ENCODE peak calls at places on chromosomes 4 and X, in six cellular contexts. L is GM03348, D is A549, X is mucosa of descending colon, A is putamen, V is activated T-cell treated with anti-CD3 and anti-CD28 coated beads for 1 hour. B is an unnamed sample.

GRCh38 chrX:118579417-118579816 is 83.8 kb downstream of the DOCK11 start:
- DNase-seq in L (no peak), D (no peak), X (no peak), A (no peak), V (no peak), B (no peak)

GRCh38 chr4:108166441-108167315 is 2.1 kb downstream of the LEF1 start:
- DNase-seq in L (no peak), D (no peak), X (peak), A (no peak), V (no peak), B (peak)

GRCh38 chr4:85707591-85707990 is 232.6 kb downstream of the ARHGAP24 start:
- DNase-seq in L (no peak), D (no peak), X (no peak), A (no peak), V (no peak), B (no peak)

GRCh38 chr4:128381748-128382559 is 94.3 kb upstream of the PGRMC2 start:
- DNase-seq in L (no peak), D (no peak), X (no peak), A (no peak), V (no peak), B (no peak)

GRCh38 chr4:161931089-161931488 is 232.7 kb downstream of the FSTL5 start:
- DNase-seq in L (no peak), D (no peak), X (no peak), A (no peak), V (no peak), B (no peak)

GRCh38 chr4:138110815-138111214 is 131.3 kb downstream of the SLC7A11 start:
- DNase-seq in L (no peak), D (no peak), X (no peak), A (no peak), V (no peak), B (no peak)

GRCh38 chrX:48972214-48973164 is 845 bp upstream of the KCND1 start:
- DNase-seq in L (peak), D (peak), X (no peak), A (no peak), V (peak), B (peak)

GRCh38 chr4:110754726-110755125 is 131.8 kb upstream of the PITX2 start:
- DNase-seq in L (no peak), D (no peak), X (no peak), A (no peak), V (no peak), B (no peak)

GRCh38 chr4:27648416-27648815 is 787.8 kb downstream of the STIM2 start:
- DNase-seq in L (no peak), D (no peak), X (no peak), A (no peak), V (no peak), B (no peak)

GRCh38 chr4:77959566-77960338 is 97.1 kb downstream of the MRPL1 start:
- DNase-seq in L (peak), D (peak), X (no peak), A (no peak), V (no peak), B (peak)

GRCh38 chr4:38894340-38894982 is 26.9 kb downstream of the FAM114A1 start:
- DNase-seq in L (no peak), D (no peak), X (no peak), A (no peak), V (no peak), B (no peak)

GRCh38 chr4:98481167-98481566 is 177.2 kb downstream of the TSPAN5 start:
- DNase-seq in L (no peak), D (no peak), X (no peak), A (peak), V (no peak), B (no peak)

GRCh38 chr4:40719008-40719623 is 30.6 kb upstream of the NSUN7 start:
- DNase-seq in L (peak), D (peak), X (no peak), A (no peak), V (no peak), B (peak)

GRCh38 chr4:21641696-21642095 is 306.9 kb downstream of the KCNIP4 start:
- DNase-seq in L (no peak), D (no peak), X (no peak), A (no peak), V (no peak), B (no peak)

GRCh38 chrX:138128025-138128671 is 562.2 kb downstream of the ZIC3 start:
- DNase-seq in L (peak), D (peak), X (no peak), A (peak), V (no peak), B (peak)

GRCh38 chr4:150570862-150571261 is 11.1 kb upstream of the MAB21L2 start:
- DNase-seq in L (no peak), D (no peak), X (no peak), A (no peak), V (no peak), B (no peak)

GRCh38 chr4:145907363-145907762 is 31.3 kb downstream of the ZNF827 start:
- DNase-seq in L (peak), D (no peak), X (no peak), A (no peak), V (no peak), B (no peak)

GRCh38 chr4:40587826-40588225 is 41.8 kb downstream of the RBM47 start:
- DNase-seq in L (peak), D (no peak), X (no peak), A (no peak), V (no peak), B (no peak)

GRCh38 chrX:103418811-103419210 is 42.5 kb downstream of the BEX3 start:
- DNase-seq in L (no peak), D (no peak), X (no peak), A (no peak), V (no peak), B (no peak)

GRCh38 chrX:56219702-56220101 is 12.5 kb upstream of the KLF8 start:
- DNase-seq in L (peak), D (no peak), X (no peak), A (no peak), V (no peak), B (no peak)

GRCh38 chr4:138406881-138407280 is 164.7 kb upstream of the SLC7A11 start:
- DNase-seq in L (peak), D (no peak), X (no peak), A (no peak), V (no peak), B (no peak)

GRCh38 chrX:28586891-28587635 is at the start of gene IL1RAPL1:
- DNase-seq in L (peak), D (peak), X (no peak), A (peak), V (no peak), B (peak)

GRCh38 chrX:43815209-43815608 is 67.0 kb downstream of the MAOB start:
- DNase-seq in L (no peak), D (no peak), X (no peak), A (no peak), V (no peak), B (no peak)

GRCh38 chrX:139204903-139205667 is 325.5 kb upstream of the F9 start:
- DNase-seq in L (peak), D (peak), X (peak), A (no peak), V (no peak), B (peak)

GRCh38 chr4:166493828-166494432 is 620.9 kb downstream of the TLL1 start:
- DNase-seq in L (no peak), D (no peak), X (no peak), A (no peak), V (no peak), B (peak)

GRCh38 chr4:83285022-83285387 is 407 bp upstream of the COQ2 start:
- DNase-seq in L (peak), D (peak), X (no peak), A (peak), V (no peak), B (no peak)

GRCh38 chrX:151505796-151506195 is 57.7 kb upstream of the PASD1 start:
- DNase-seq in L (peak), D (peak), X (no peak), A (no peak), V (no peak), B (peak)

GRCh38 chr4:110865611-110866254 is 242.9 kb upstream of the PITX2 start:
- DNase-seq in L (peak), D (no peak), X (no peak), A (no peak), V (no peak), B (no peak)

GRCh38 chrX:46572295-46572936 is 1.1 kb upstream of the CHST7 start:
- DNase-seq in L (no peak), D (peak), X (no peak), A (no peak), V (no peak), B (no peak)

GRCh38 chrX:83997781-83998180 is 136.8 kb downstream of the CYLC1 start:
- DNase-seq in L (no peak), D (no peak), X (no peak), A (no peak), V (no peak), B (no peak)